ENCODE peak calls at places on chromosomes 16 and 17, in six cellular contexts. One of them, this sample, is unnamed. For H3K27me3, the result is how much of the 10 kb centered on the place peaks cover.

GRCh38 chr16:70697601-70698170 is 11.8 kb upstream of the MTSS2 start:
- DNase-seq in right lobe of liver: no peak
- DNase-seq in neural progenitor cell: no peak
- DNase-seq in ascending aorta: no peak
- DNase-seq in stomach: no peak
- DNase-seq in naive thymus-derived CD4-positive, alpha-beta T cell: no peak
- DNase-seq in this sample: peak

GRCh38 chr17:35795007-35795870 is at the start of gene MMP28:
- DNase-seq in ascending aorta: peak
- DNase-seq in right lobe of liver: peak
- DNase-seq in neural progenitor cell: peak
- DNase-seq in stomach: peak
- DNase-seq in naive thymus-derived CD4-positive, alpha-beta T cell: peak
- DNase-seq in this sample: peak

GRCh38 chr16:54282202-54282922 is 4.2 kb downstream of the IRX3 start:
- DNase-seq in neural progenitor cell: peak
- DNase-seq in right lobe of liver: peak
- DNase-seq in stomach: peak
- DNase-seq in naive thymus-derived CD4-positive, alpha-beta T cell: no peak
- DNase-seq in ascending aorta: peak
- DNase-seq in this sample: peak

GRCh38 chr16:79656537-79657115 is 56.1 kb upstream of the MAF start:
- DNase-seq in neural progenitor cell: peak
- DNase-seq in stomach: no peak
- DNase-seq in right lobe of liver: no peak
- DNase-seq in ascending aorta: no peak
- DNase-seq in naive thymus-derived CD4-positive, alpha-beta T cell: no peak
- DNase-seq in this sample: no peak

GRCh38 chr16:81567987-81568748 is 123.6 kb downstream of the CMIP start:
- DNase-seq in right lobe of liver: peak
- DNase-seq in naive thymus-derived CD4-positive, alpha-beta T cell: no peak
- DNase-seq in stomach: peak
- DNase-seq in neural progenitor cell: no peak
- DNase-seq in ascending aorta: peak
- DNase-seq in this sample: no peak

GRCh38 chr17:51164911-51165679 is 1.1 kb upstream of the NME2 start:
- DNase-seq in right lobe of liver: no peak
- DNase-seq in ascending aorta: no peak
- DNase-seq in stomach: no peak
- DNase-seq in naive thymus-derived CD4-positive, alpha-beta T cell: no peak
- DNase-seq in neural progenitor cell: peak
- DNase-seq in this sample: peak

GRCh38 chr17:16327018-16327417 is 26.3 kb downstream of the CENPV start:
- DNase-seq in stomach: no peak
- DNase-seq in neural progenitor cell: no peak
- DNase-seq in ascending aorta: no peak
- DNase-seq in right lobe of liver: no peak
- DNase-seq in naive thymus-derived CD4-positive, alpha-beta T cell: no peak
- DNase-seq in this sample: no peak

GRCh38 chr16:51968756-51969155 is 578.2 kb downstream of the TOX3 start:
- DNase-seq in right lobe of liver: no peak
- DNase-seq in neural progenitor cell: no peak
- DNase-seq in naive thymus-derived CD4-positive, alpha-beta T cell: no peak
- DNase-seq in ascending aorta: no peak
- DNase-seq in stomach: no peak
- DNase-seq in this sample: no peak

GRCh38 chr16:54136276-54136625 is 150.3 kb downstream of the IRX3 start:
- DNase-seq in ascending aorta: no peak
- DNase-seq in stomach: no peak
- DNase-seq in right lobe of liver: no peak
- DNase-seq in naive thymus-derived CD4-positive, alpha-beta T cell: no peak
- DNase-seq in neural progenitor cell: no peak
- DNase-seq in this sample: peak

GRCh38 chr16:50553731-50554360 is 5.7 kb downstream of the NKD1 start:
- DNase-seq in stomach: no peak
- DNase-seq in neural progenitor cell: no peak
- DNase-seq in right lobe of liver: no peak
- DNase-seq in naive thymus-derived CD4-positive, alpha-beta T cell: no peak
- DNase-seq in ascending aorta: no peak
- DNase-seq in this sample: no peak

GRCh38 chr16:27364493-27365141 is 37.4 kb upstream of the IL21R start:
- DNase-seq in neural progenitor cell: no peak
- DNase-seq in ascending aorta: no peak
- DNase-seq in right lobe of liver: peak
- DNase-seq in naive thymus-derived CD4-positive, alpha-beta T cell: no peak
- DNase-seq in stomach: peak
- DNase-seq in this sample: no peak

GRCh38 chr17:40480501-40481003 is 20.9 kb downstream of the TNS4 start:
- DNase-seq in naive thymus-derived CD4-positive, alpha-beta T cell: peak
- DNase-seq in right lobe of liver: no peak
- DNase-seq in ascending aorta: no peak
- DNase-seq in stomach: peak
- DNase-seq in neural progenitor cell: no peak
- DNase-seq in this sample: no peak

GRCh38 chr16:88575251-88575650 is 5.0 kb downstream of the ZC3H18 start:
- DNase-seq in stomach: no peak
- DNase-seq in naive thymus-derived CD4-positive, alpha-beta T cell: no peak
- DNase-seq in right lobe of liver: no peak
- DNase-seq in neural progenitor cell: no peak
- DNase-seq in ascending aorta: no peak
- DNase-seq in this sample: no peak

GRCh38 chr16:7339700-7340099 is 7.1 kb downstream of the RBFOX1 start:
- DNase-seq in naive thymus-derived CD4-positive, alpha-beta T cell: no peak
- DNase-seq in right lobe of liver: no peak
- DNase-seq in ascending aorta: no peak
- DNase-seq in stomach: no peak
- DNase-seq in neural progenitor cell: no peak
- DNase-seq in this sample: no peak

GRCh38 chr17:78501241-78502036 is 75.8 kb downstream of the DNAH17 start:
- DNase-seq in ascending aorta: no peak
- DNase-seq in neural progenitor cell: no peak
- DNase-seq in naive thymus-derived CD4-positive, alpha-beta T cell: no peak
- DNase-seq in right lobe of liver: no peak
- DNase-seq in stomach: no peak
- DNase-seq in this sample: no peak

GRCh38 chr17:40671282-40671681 is 6.3 kb upstream of the KRT222 start:
- DNase-seq in neural progenitor cell: no peak
- DNase-seq in ascending aorta: no peak
- DNase-seq in right lobe of liver: no peak
- DNase-seq in stomach: no peak
- DNase-seq in naive thymus-derived CD4-positive, alpha-beta T cell: no peak
- DNase-seq in this sample: no peak

GRCh38 chr16:29901607-29901945 is 1.3 kb downstream of the ASPHD1 start:
- DNase-seq in neural progenitor cell: no peak
- DNase-seq in ascending aorta: no peak
- DNase-seq in naive thymus-derived CD4-positive, alpha-beta T cell: no peak
- DNase-seq in stomach: no peak
- DNase-seq in right lobe of liver: no peak
- DNase-seq in this sample: no peak

GRCh38 chr17:7072406-7072805 is 7.6 kb downstream of the CLEC10A start:
- DNase-seq in naive thymus-derived CD4-positive, alpha-beta T cell: no peak
- DNase-seq in stomach: no peak
- DNase-seq in right lobe of liver: no peak
- DNase-seq in neural progenitor cell: no peak
- DNase-seq in ascending aorta: no peak
- DNase-seq in this sample: no peak

GRCh38 chr17:63039342-63039741 is 73.3 kb downstream of the TANC2 start:
- DNase-seq in right lobe of liver: no peak
- DNase-seq in ascending aorta: no peak
- DNase-seq in neural progenitor cell: no peak
- DNase-seq in naive thymus-derived CD4-positive, alpha-beta T cell: no peak
- DNase-seq in stomach: no peak
- DNase-seq in this sample: no peak

GRCh38 chr17:37701424-37702020 is 43.3 kb downstream of the HNF1B start:
- DNase-seq in naive thymus-derived CD4-positive, alpha-beta T cell: peak
- DNase-seq in ascending aorta: no peak
- DNase-seq in stomach: peak
- DNase-seq in right lobe of liver: peak
- DNase-seq in neural progenitor cell: peak
- DNase-seq in this sample: peak

DNA sequence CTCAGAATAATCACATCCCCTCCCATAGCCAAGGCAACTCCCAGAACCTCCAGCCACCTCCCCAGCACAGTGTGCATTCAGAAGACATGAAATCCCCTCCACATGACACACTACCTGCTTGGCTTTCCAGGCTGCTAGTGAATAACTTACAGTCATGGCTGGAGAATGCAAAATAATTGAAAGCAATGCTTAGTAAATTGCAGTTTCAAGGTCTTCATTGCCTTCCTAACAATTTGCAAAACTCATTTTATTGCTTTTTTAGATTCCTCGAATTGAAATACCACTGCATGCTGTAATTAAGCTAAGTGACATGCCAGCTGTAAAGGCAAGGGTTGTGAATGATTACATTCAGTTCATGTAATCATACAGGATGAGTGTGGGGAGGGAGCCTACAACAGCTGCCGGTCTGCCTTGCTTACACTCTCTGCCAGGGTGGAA is 29.0 kb upstream of the HOXB13 start:
- DNase-seq in stomach: no peak
- DNase-seq in neural progenitor cell: no peak
- DNase-seq in right lobe of liver: no peak
- DNase-seq in ascending aorta: no peak
- DNase-seq in naive thymus-derived CD4-positive, alpha-beta T cell: no peak
- DNase-seq in this sample: no peak
- H3K27me3 ChIP-seq in stomach: under half
- H3K27me3 ChIP-seq in neural progenitor cell: half or more
- H3K27me3 ChIP-seq in right lobe of liver: under half
- H3K27me3 ChIP-seq in ascending aorta: under half
- H3K27me3 ChIP-seq in naive thymus-derived CD4-positive, alpha-beta T cell: under half
- H3K27me3 ChIP-seq in this sample: half or more

DNA sequence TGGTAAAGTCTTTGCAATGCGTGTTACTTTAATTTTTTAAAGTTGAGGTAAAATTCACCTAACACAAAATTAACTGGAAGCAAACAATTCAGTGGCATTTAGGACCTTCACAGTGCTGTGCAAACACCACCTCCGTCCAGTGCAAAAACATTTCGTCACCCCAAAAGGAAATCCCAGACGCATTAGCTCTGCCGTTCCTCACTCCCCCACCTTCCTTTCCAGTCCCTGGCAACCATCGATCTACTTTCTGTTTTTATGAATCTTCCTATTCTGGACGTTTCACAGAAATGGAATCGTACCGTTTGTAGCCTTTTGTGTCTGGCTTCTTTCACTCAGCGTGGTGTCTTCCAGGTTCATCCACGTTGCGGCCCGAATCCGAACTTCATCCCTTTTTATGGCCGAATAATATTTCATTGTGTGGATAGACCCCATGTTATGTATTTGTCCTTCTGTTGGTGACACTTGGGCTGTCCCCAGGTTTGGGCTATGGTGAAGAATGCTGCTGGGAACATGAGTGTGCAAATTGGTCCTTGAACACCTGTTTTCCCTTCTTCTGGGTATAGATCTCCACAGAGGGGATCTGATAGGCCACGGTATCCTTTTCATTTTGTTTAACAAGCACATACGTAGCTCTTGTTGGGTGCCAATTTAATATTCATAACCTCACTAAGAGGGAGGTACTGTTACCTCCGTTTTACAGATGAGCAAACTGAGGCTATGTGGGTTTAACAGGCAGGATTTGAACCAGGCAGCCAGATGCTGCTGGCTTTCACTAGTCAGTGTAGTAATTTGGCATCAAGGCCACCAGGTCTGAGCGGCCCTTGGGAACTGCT is 232.0 kb upstream of the GSE1 start:
- DNase-seq in right lobe of liver: no peak
- DNase-seq in naive thymus-derived CD4-positive, alpha-beta T cell: no peak
- DNase-seq in stomach: no peak
- DNase-seq in ascending aorta: no peak
- DNase-seq in neural progenitor cell: no peak
- DNase-seq in this sample: no peak
- H3K27ac ChIP-seq in right lobe of liver: no peak
- H3K27ac ChIP-seq in naive thymus-derived CD4-positive, alpha-beta T cell: no peak
- H3K27ac ChIP-seq in stomach: no peak
- H3K27ac ChIP-seq in ascending aorta: no peak
- H3K27ac ChIP-seq in neural progenitor cell: no peak
- H3K27ac ChIP-seq in this sample: peak

GRCh38 chr16:86490859-86491642 is 19.3 kb upstream of the FOXF1 start:
- DNase-seq in neural progenitor cell: no peak
- DNase-seq in naive thymus-derived CD4-positive, alpha-beta T cell: no peak
- DNase-seq in ascending aorta: no peak
- DNase-seq in right lobe of liver: no peak
- DNase-seq in stomach: no peak
- DNase-seq in this sample: no peak
- H3K27me3 ChIP-seq in neural progenitor cell: half or more
- H3K27me3 ChIP-seq in naive thymus-derived CD4-positive, alpha-beta T cell: under half
- H3K27me3 ChIP-seq in ascending aorta: under half
- H3K27me3 ChIP-seq in right lobe of liver: under half
- H3K27me3 ChIP-seq in stomach: under half
- H3K27me3 ChIP-seq in this sample: under half

DNA sequence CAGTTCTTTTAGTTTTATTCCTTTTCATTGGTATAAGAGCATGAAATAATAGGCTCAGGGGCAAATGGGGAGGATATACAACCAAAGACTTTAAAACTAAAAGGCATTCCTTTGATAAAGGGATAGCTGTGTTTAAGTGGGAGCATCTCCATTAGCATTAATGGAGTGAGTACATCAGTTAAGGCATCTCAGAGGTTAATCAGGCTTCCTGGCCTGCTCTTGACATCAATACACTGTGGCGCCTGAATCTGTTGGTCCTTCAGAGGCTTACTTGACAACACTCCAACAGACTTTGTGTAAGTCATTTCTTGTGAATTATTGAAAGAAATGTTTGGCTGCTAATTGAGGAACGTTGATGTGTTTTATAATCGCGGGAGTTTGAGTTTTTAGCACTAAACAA is 230.7 kb downstream of the BCAS3 start:
- DNase-seq in ascending aorta: no peak
- DNase-seq in neural progenitor cell: peak
- DNase-seq in naive thymus-derived CD4-positive, alpha-beta T cell: no peak
- DNase-seq in right lobe of liver: no peak
- DNase-seq in stomach: no peak
- DNase-seq in this sample: no peak
- H3K27ac ChIP-seq in ascending aorta: no peak
- H3K27ac ChIP-seq in neural progenitor cell: no peak
- H3K27ac ChIP-seq in naive thymus-derived CD4-positive, alpha-beta T cell: no peak
- H3K27ac ChIP-seq in right lobe of liver: no peak
- H3K27ac ChIP-seq in stomach: no peak
- H3K27ac ChIP-seq in this sample: no peak

DNA sequence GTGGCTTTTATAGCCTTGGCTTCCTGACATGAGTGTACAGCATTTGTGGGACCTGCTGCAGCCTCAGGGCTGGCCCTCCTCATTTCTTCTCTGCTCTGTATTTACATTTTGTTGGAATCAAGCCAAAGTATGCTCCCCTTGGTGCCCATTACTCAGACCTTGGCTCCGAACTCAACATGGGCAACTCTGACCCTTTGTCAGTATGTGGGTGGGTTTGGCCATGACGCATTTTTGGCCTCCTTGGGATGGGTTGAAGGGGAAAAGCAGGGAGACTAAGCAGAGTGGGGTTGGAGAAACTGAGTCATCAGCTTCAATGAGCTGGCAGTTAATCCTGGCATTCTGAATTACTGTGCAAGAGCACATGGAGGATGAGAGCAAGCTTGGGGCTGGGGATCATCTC is 119.1 kb upstream of the EEF2KMT start:
- DNase-seq in stomach: no peak
- DNase-seq in neural progenitor cell: no peak
- DNase-seq in ascending aorta: no peak
- DNase-seq in naive thymus-derived CD4-positive, alpha-beta T cell: no peak
- DNase-seq in right lobe of liver: no peak
- DNase-seq in this sample: no peak
- H3K27me3 ChIP-seq in stomach: under half
- H3K27me3 ChIP-seq in neural progenitor cell: under half
- H3K27me3 ChIP-seq in ascending aorta: under half
- H3K27me3 ChIP-seq in naive thymus-derived CD4-positive, alpha-beta T cell: under half
- H3K27me3 ChIP-seq in right lobe of liver: under half
- H3K27me3 ChIP-seq in this sample: under half

This sample was measured in WERI-Rb-1.